ENCODE peak calls at places on chromosomes 13 and 19, in four cellular contexts. One of them, this sample, is unnamed.

GRCh38 chr19:33344210-33344609 is 29.3 kb upstream of the CEBPG start:
- DNase-seq in K562: no peak
- DNase-seq in A549: no peak
- DNase-seq in GM23338: peak; percentile 59
- DNase-seq in this sample: no peak

GRCh38 chr13:112967666-112968379 is 1.2 kb upstream of the MCF2L start:
- DNase-seq in K562: no peak
- DNase-seq in GM23338: no peak
- DNase-seq in A549: no peak
- DNase-seq in this sample: no peak

GRCh38 chr13:32587014-32587773 is 942 bp downstream of the PDS5B start:
- DNase-seq in A549: peak; percentile 10
- DNase-seq in GM23338: peak; percentile 76
- DNase-seq in K562: peak; percentile 65
- DNase-seq in this sample: peak; percentile 12

GRCh38 chr13:45055902-45056648 is 64.2 kb upstream of the GTF2F2 start:
- DNase-seq in A549: no peak
- DNase-seq in GM23338: no peak
- DNase-seq in K562: peak; percentile 27
- DNase-seq in this sample: no peak

GRCh38 chr13:31731923-31732322 is 7.4 kb upstream of the RXFP2 start:
- DNase-seq in K562: no peak
- DNase-seq in A549: no peak
- DNase-seq in GM23338: no peak
- DNase-seq in this sample: no peak

GRCh38 chr19:3873151-3873550 is 4.3 kb upstream of the ZFR2 start:
- DNase-seq in A549: no peak
- DNase-seq in GM23338: no peak
- DNase-seq in K562: no peak
- DNase-seq in this sample: no peak

GRCh38 chr19:10979950-10980349 is 19.1 kb downstream of the SMARCA4 start:
- DNase-seq in GM23338: no peak
- DNase-seq in A549: no peak
- DNase-seq in K562: no peak
- DNase-seq in this sample: peak; percentile 91

GRCh38 chr19:41297628-41298326 is 12.2 kb upstream of the CCDC97 start:
- DNase-seq in K562: no peak
- DNase-seq in GM23338: no peak
- DNase-seq in A549: no peak
- DNase-seq in this sample: no peak

GRCh38 chr19:40190891-40191835 is at the start of gene MAP3K10:
- DNase-seq in A549: peak; percentile 95
- DNase-seq in GM23338: peak; percentile 75
- DNase-seq in K562: peak; percentile 89
- DNase-seq in this sample: peak; percentile 38

GRCh38 chr19:19486343-19487076 is 28.8 kb downstream of the TSSK6 start:
- DNase-seq in K562: no peak
- DNase-seq in A549: no peak
- DNase-seq in GM23338: no peak
- DNase-seq in this sample: no peak

GRCh38 chr19:13033819-13034611 is 38.7 kb downstream of the NFIX start:
- DNase-seq in GM23338: peak; percentile 87
- DNase-seq in K562: peak; percentile 80
- DNase-seq in A549: peak; percentile 68
- DNase-seq in this sample: peak; percentile 63

GRCh38 chr13:112462408-112462807 is 86.3 kb downstream of the SPACA7 start:
- DNase-seq in K562: no peak
- DNase-seq in GM23338: no peak
- DNase-seq in A549: no peak
- DNase-seq in this sample: no peak

GRCh38 chr13:102948006-102948405 is 102.2 kb downstream of the ERCC5 start:
- DNase-seq in GM23338: no peak
- DNase-seq in A549: no peak
- DNase-seq in K562: no peak
- DNase-seq in this sample: no peak

GRCh38 chr13:43815204-43815603 is 28.4 kb upstream of the ENOX1 start:
- DNase-seq in GM23338: no peak
- DNase-seq in A549: no peak
- DNase-seq in K562: no peak
- DNase-seq in this sample: no peak

GRCh38 chr19:19562665-19563347 is 24.7 kb downstream of the CILP2 start:
- DNase-seq in GM23338: peak; percentile 54
- DNase-seq in A549: no peak
- DNase-seq in K562: peak; percentile 55
- DNase-seq in this sample: no peak

GRCh38 chr19:8367327-8368001 is 3.5 kb downstream of the ANGPTL4 start:
- DNase-seq in K562: peak; percentile 58
- DNase-seq in A549: no peak
- DNase-seq in GM23338: peak; percentile 84
- DNase-seq in this sample: no peak

GRCh38 chr19:15649526-15649925 is 8.8 kb downstream of the CYP4F3 start:
- DNase-seq in A549: no peak
- DNase-seq in GM23338: no peak
- DNase-seq in K562: no peak
- DNase-seq in this sample: no peak

GRCh38 chr19:3270908-3271307 is 46.4 kb downstream of the CELF5 start:
- DNase-seq in K562: peak; percentile 75
- DNase-seq in A549: no peak
- DNase-seq in GM23338: peak; percentile 96
- DNase-seq in this sample: peak; percentile 20

GRCh38 chr19:15495151-15495550 is 13.2 kb upstream of the CYP4F22 start:
- DNase-seq in K562: no peak
- DNase-seq in GM23338: no peak
- DNase-seq in A549: no peak
- DNase-seq in this sample: no peak

GRCh38 chr19:45574526-45574925 is 10.1 kb downstream of the OPA3 start:
- DNase-seq in K562: no peak
- DNase-seq in GM23338: no peak
- DNase-seq in A549: no peak
- DNase-seq in this sample: no peak

GRCh38 chr19:44142014-44142523 is 715 bp downstream of the ZNF234 start:
- DNase-seq in A549: peak; percentile 14
- DNase-seq in GM23338: no peak
- DNase-seq in K562: peak; percentile 22
- DNase-seq in this sample: peak; percentile 23

GRCh38 chr13:60398949-60399589 is 2.0 kb downstream of the TDRD3 start:
- DNase-seq in GM23338: no peak
- DNase-seq in K562: peak; percentile 32
- DNase-seq in A549: no peak
- DNase-seq in this sample: no peak

GRCh38 chr13:74227476-74228158 is 93.4 kb upstream of the KLF12 start:
- DNase-seq in GM23338: no peak
- DNase-seq in A549: no peak
- DNase-seq in K562: no peak
- DNase-seq in this sample: no peak

GRCh38 chr19:19113040-19113541 is 25.2 kb downstream of the TMEM161A start:
- DNase-seq in A549: no peak
- DNase-seq in GM23338: peak; percentile 68
- DNase-seq in K562: peak; percentile 63
- DNase-seq in this sample: no peak

GRCh38 chr19:38206928-38207327 is 17.1 kb downstream of the DPF1 start:
- DNase-seq in A549: no peak
- DNase-seq in GM23338: no peak
- DNase-seq in K562: no peak
- DNase-seq in this sample: no peak

GRCh38 chr19:50461066-50461875 is 15.0 kb upstream of the EMC10 start:
- DNase-seq in K562: peak; percentile 88
- DNase-seq in GM23338: peak; percentile 86
- DNase-seq in A549: peak; percentile 99
- DNase-seq in this sample: peak; percentile 24

GRCh38 chr13:96299235-96299634 is 209.3 kb downstream of the HS6ST3 start:
- DNase-seq in A549: no peak
- DNase-seq in K562: no peak
- DNase-seq in GM23338: no peak
- DNase-seq in this sample: no peak

GRCh38 chr13:110397445-110397844 is 90.4 kb downstream of the COL4A2 start:
- DNase-seq in GM23338: no peak
- DNase-seq in A549: no peak
- DNase-seq in K562: no peak
- DNase-seq in this sample: no peak

GRCh38 chr13:84191199-84191598 is 308.9 kb upstream of the SLITRK1 start:
- DNase-seq in A549: no peak
- DNase-seq in K562: no peak
- DNase-seq in GM23338: no peak
- DNase-seq in this sample: no peak
- TF ChIP-seq REST in A549: no peak
- TF ChIP-seq REST in K562: no peak
- TF ChIP-seq REST in GM23338: no peak
- TF ChIP-seq REST in this sample: no peak

GRCh38 chr19:55750715-55751114 is 8.2 kb upstream of the RFPL4A start:
- DNase-seq in GM23338: no peak
- DNase-seq in K562: no peak
- DNase-seq in A549: no peak
- DNase-seq in this sample: no peak

DNA sequence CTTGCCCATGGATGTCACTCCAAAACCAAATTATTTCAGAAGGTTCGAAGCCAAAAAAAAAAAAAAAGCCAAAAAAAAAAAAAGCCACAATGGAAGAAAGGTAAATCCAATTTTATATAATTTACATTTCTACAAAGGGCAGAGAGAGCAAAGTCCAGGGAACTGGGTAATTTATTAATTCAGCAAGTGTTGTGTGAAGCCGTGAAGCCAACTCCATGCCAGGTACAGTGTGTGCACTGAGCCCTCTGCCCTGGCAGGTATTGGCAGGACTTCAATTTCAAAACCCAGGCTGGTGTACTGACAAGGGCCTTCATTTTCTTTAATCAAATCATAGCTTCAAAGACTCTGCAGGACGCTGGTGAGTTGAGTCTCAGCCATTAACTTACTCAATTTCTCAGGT is 5.5 kb upstream of the RFPL4A start:
- DNase-seq in K562: no peak
- DNase-seq in A549: no peak
- DNase-seq in GM23338: no peak
- DNase-seq in this sample: no peak
- TF ChIP-seq REST in K562: no peak
- TF ChIP-seq REST in A549: no peak
- TF ChIP-seq REST in GM23338: no peak
- TF ChIP-seq REST in this sample: no peak

GRCh38 chr13:58843567-58843966 is 1212.0 kb downstream of the PCDH17 start:
- DNase-seq in GM23338: peak; percentile 57
- DNase-seq in A549: no peak
- DNase-seq in K562: no peak
- DNase-seq in this sample: no peak

GRCh38 chr13:58843071-58843470 is 1211.5 kb downstream of the PCDH17 start:
- DNase-seq in K562: no peak
- DNase-seq in A549: no peak
- DNase-seq in GM23338: no peak
- DNase-seq in this sample: no peak

DNA sequence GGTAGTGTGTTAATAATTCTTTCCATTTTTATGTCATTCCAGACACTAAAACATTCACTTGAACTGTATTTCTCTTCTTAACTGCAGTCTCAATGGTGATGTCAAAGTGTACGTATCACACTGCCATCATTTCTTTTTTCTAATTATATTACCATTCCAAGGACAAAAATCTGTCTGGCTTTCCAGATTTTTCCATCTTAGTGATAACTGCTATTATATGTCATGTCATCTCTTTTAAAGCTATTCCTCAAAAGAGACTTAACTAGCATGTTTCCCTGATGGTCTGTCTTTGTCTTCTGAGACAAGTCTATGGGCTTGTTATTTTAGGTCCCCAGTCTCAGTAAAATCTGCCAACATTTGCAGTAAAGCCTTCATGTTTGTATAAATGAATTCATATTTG is 1207.1 kb downstream of the PCDH17 start:
- DNase-seq in A549: no peak
- DNase-seq in GM23338: no peak
- DNase-seq in K562: no peak
- DNase-seq in this sample: no peak
- TF ChIP-seq REST in A549: no peak
- TF ChIP-seq REST in GM23338: no peak
- TF ChIP-seq REST in K562: no peak
- TF ChIP-seq REST in this sample: no peak

GRCh38 chr19:35628264-35628564 is 622 bp upstream of the RBM42 start:
- DNase-seq in GM23338: no peak
- DNase-seq in K562: no peak
- DNase-seq in A549: no peak
- DNase-seq in this sample: no peak

GRCh38 chr19:35623327-35624010 is 5.4 kb upstream of the RBM42 start:
- DNase-seq in K562: no peak
- DNase-seq in A549: no peak
- DNase-seq in GM23338: no peak
- DNase-seq in this sample: no peak

GRCh38 chr19:35629332-35629633 is 447 bp downstream of the RBM42 start:
- DNase-seq in GM23338: no peak
- DNase-seq in K562: no peak
- DNase-seq in A549: no peak
- DNase-seq in this sample: no peak

GRCh38 chr19:35633727-35634440 is 5.0 kb downstream of the RBM42 start:
- DNase-seq in GM23338: no peak
- DNase-seq in A549: no peak
- DNase-seq in K562: no peak
- DNase-seq in this sample: no peak

GRCh38 chr19:35628565-35629331 is at the start of gene RBM42:
- DNase-seq in K562: peak; percentile 98
- DNase-seq in A549: peak; percentile 100
- DNase-seq in GM23338: peak; percentile 99
- DNase-seq in this sample: peak; percentile 99
- TF ChIP-seq REST in K562: peak; percentile 30
- TF ChIP-seq REST in A549: peak; percentile 66
- TF ChIP-seq REST in GM23338: no peak
- TF ChIP-seq REST in this sample: peak; percentile 28

GRCh38 chr13:26599403-26599802 is 41.9 kb downstream of the WASF3 start:
- DNase-seq in GM23338: no peak
- DNase-seq in K562: no peak
- DNase-seq in A549: no peak
- DNase-seq in this sample: no peak

GRCh38 chr13:26602783-26603182 is 45.3 kb downstream of the WASF3 start:
- DNase-seq in K562: no peak
- DNase-seq in A549: no peak
- DNase-seq in GM23338: no peak
- DNase-seq in this sample: no peak

GRCh38 chr13:26600345-26600761 is 42.9 kb downstream of the WASF3 start:
- DNase-seq in GM23338: no peak
- DNase-seq in K562: no peak
- DNase-seq in A549: no peak
- DNase-seq in this sample: no peak

GRCh38 chr13:26599885-26600284 is 42.4 kb downstream of the WASF3 start:
- DNase-seq in GM23338: no peak
- DNase-seq in K562: no peak
- DNase-seq in A549: no peak
- DNase-seq in this sample: no peak

GRCh38 chr13:26601669-26602068 is 44.2 kb downstream of the WASF3 start:
- DNase-seq in GM23338: no peak
- DNase-seq in A549: no peak
- DNase-seq in K562: peak; percentile 2
- DNase-seq in this sample: peak; percentile 1
- TF ChIP-seq REST in GM23338: no peak
- TF ChIP-seq REST in A549: no peak
- TF ChIP-seq REST in K562: no peak
- TF ChIP-seq REST in this sample: no peak

GRCh38 chr13:98576963-98577822 is at the start of gene STK24:
- DNase-seq in GM23338: peak; percentile 79
- DNase-seq in K562: peak; percentile 87
- DNase-seq in A549: no peak
- DNase-seq in this sample: peak; percentile 56
- TF ChIP-seq REST in GM23338: no peak
- TF ChIP-seq REST in K562: no peak
- TF ChIP-seq REST in A549: no peak
- TF ChIP-seq REST in this sample: no peak

GRCh38 chr13:27960362-27961226 is 8.5 kb downstream of the CDX2 start:
- DNase-seq in A549: peak; percentile 55
- DNase-seq in K562: peak; percentile 36
- DNase-seq in GM23338: peak; percentile 92
- DNase-seq in this sample: peak; percentile 78
- TF ChIP-seq REST in A549: no peak
- TF ChIP-seq REST in K562: no peak
- TF ChIP-seq REST in GM23338: no peak
- TF ChIP-seq REST in this sample: no peak

This sample was measured in HL-60.